ENCODE peak calls at places on chromosomes 3 and 15, in four cellular contexts. A is A549, F is K562, Z is GM12878. E is an unnamed sample.

GRCh38 chr15:93664180-93664951 is 567.0 kb upstream of the MCTP2 start:
- DNase-seq in A (no peak), F (no peak), Z (no peak), E (no peak)

GRCh38 chr3:123323781-123324180 is 122.0 kb downstream of the SEC22A start:
- DNase-seq in A (no peak), F (no peak), Z (no peak), E (no peak)

GRCh38 chr15:83398591-83398990 is 48.5 kb upstream of the SH3GL3 start:
- DNase-seq in A (no peak), F (no peak), Z (no peak), E (peak)

GRCh38 chr15:68699881-68700394 is 120.8 kb downstream of the ANP32A start:
- DNase-seq in A (no peak), F (no peak), Z (no peak), E (no peak)

GRCh38 chr3:2957115-2957514 is 153.1 kb downstream of the IL5RA start:
- DNase-seq in A (no peak), F (no peak), Z (no peak), E (no peak)

GRCh38 chr3:178522200-178523052 is 13.8 kb upstream of the KCNMB2 start:
- DNase-seq in A (no peak), F (no peak), Z (no peak), E (no peak)

GRCh38 chr3:157856078-157856939 is 249.9 kb downstream of the SHOX2 start:
- DNase-seq in A (no peak), F (no peak), Z (no peak), E (no peak)

GRCh38 chr15:26831951-26832350 is 34.9 kb upstream of the GABRA5 start:
- DNase-seq in A (no peak), F (no peak), Z (no peak), E (no peak)

GRCh38 chr3:14758297-14758696 is 60.5 kb upstream of the FGD5 start:
- DNase-seq in A (no peak), F (no peak), Z (no peak), E (no peak)

GRCh38 chr3:188184649-188185048 is 30.7 kb downstream of the LPP start:
- DNase-seq in A (no peak), F (no peak), Z (no peak), E (no peak)

GRCh38 chr3:177104299-177104992 is 92.8 kb downstream of the TBL1XR1 start:
- DNase-seq in A (no peak), F (no peak), Z (no peak), E (no peak)

DNA sequence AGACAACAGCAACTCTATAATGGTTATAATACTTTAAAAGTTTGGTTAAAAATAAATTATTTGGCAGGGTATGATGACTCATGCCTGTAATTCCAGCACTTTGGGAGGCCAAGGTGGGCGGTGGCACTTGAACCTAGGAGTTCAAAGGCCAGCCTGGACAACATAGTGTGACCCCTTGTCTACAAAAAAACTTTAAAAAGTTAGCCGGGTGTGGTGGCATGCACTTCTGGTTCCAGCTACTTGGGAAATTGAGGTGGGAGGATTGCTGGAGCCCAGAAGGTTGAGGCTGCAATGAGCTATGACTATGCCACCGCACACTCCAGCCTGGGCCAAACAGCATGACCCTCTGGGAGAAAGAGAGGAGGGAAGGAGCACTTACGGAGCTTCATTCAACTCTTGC is 7.7 kb upstream of the TRPC1 start:
- DNase-seq in A (no peak), F (no peak), Z (no peak), E (no peak)
- TF ChIP-seq ELK1 in A (no peak), F (no peak), Z (no peak), E (no peak)

GRCh38 chr3:4720316-4721075 is 227.3 kb downstream of the ITPR1 start:
- DNase-seq in A (peak), F (peak), Z (no peak), E (peak)
- TF ChIP-seq ELK1 in A (no peak), F (no peak), Z (no peak), E (no peak)

DNA sequence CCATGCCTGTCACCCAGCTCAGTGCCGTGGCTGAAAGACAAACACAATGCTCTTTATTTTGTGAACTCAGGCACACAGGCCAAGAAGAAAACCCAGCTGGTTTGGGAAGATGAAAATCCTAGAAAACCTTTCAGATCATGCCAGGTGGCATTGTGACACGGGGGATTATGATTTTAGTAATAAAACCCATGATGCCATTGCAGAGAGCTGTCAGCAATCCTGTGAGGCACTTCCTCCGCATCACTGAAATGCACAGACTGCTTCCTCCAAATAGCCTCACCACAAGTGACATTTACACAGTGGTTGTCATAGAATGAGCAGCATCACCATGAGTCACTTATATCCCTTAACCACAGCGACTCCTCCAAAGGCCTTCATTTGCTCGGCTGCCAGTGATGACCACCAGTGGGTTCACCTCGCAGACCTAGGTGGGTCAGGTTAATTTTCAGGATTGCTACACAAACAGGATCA is 22.7 kb downstream of the ABHD6 start:
- DNase-seq in A (peak), F (no peak), Z (no peak), E (peak)
- TF ChIP-seq ELK1 in A (no peak), F (no peak), Z (no peak), E (no peak)

GRCh38 chr15:40751745-40752144 is 3.3 kb downstream of the RMDN3 start:
- DNase-seq in A (no peak), F (no peak), Z (no peak), E (no peak)

GRCh38 chr15:40756938-40757337 is 1.9 kb upstream of the RMDN3 start:
- DNase-seq in A (no peak), F (no peak), Z (no peak), E (no peak)

GRCh38 chr15:40755821-40756220 is 767 bp upstream of the RMDN3 start:
- DNase-seq in A (no peak), F (no peak), Z (no peak), E (no peak)

GRCh38 chr15:40754883-40755815 is at the start of gene RMDN3:
- DNase-seq in A (peak), F (peak), Z (peak), E (peak)

GRCh38 chr15:40754574-40754882 is 526 bp downstream of the RMDN3 start:
- DNase-seq in A (no peak), F (no peak), Z (no peak), E (no peak)
- TF ChIP-seq ELK1 in A (no peak), F (no peak), Z (no peak), E (no peak)

GRCh38 chr3:51371943-51372557 is 13.0 kb upstream of the MANF start:
- DNase-seq in A (peak), F (peak), Z (no peak), E (peak)
- TF ChIP-seq ELK1 in A (no peak), F (no peak), Z (no peak), E (no peak)

DNA sequence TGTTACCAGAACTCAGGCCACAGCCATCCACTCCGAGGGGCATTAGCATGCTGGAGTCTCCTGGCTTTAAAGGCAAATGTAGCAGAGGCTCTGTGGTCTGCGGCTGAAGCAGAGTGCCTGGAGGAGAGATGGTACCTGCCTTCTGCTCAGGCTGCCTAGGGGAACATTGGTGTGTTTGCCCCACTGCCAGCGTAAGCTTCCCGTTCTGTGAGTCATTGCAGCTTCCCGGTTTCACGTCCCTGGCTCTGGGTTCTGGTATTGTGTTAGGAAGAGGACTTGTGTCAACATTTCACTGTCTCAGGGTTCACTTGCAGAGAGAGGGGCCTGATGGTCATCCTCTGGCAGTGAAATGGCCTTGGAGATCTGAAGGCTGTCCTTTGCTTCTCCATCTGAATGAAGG is 1.8 kb downstream of the GASK1A start:
- DNase-seq in A (no peak), F (no peak), Z (no peak), E (no peak)
- TF ChIP-seq ELK1 in A (no peak), F (no peak), Z (no peak), E (no peak)

DNA sequence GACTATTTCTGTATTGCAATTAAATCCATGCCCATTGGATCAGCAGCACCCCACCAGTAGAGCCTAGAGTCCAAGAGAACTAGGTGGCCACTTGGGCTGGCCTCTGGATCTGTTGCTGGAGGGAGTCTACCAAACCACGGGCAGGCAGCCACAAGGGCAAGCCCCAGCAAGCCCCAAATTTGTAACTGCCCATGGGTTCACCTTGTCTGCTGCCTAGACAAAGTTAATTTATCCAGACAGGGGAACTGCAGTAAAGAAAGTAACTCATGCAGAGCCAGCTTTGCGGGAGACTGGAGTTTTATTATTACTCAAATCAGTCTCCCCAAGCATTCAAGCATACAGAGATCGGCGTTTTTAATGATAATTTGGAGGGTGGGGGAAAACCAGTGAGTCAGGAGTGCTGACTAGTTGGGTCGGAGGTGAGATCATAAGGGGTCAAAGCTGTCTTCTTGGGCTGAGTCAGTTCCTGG is 74.0 kb upstream of the TERB2 start:
- DNase-seq in A (no peak), F (no peak), Z (peak), E (no peak)
- TF ChIP-seq ELK1 in A (no peak), F (no peak), Z (no peak), E (no peak)

DNA sequence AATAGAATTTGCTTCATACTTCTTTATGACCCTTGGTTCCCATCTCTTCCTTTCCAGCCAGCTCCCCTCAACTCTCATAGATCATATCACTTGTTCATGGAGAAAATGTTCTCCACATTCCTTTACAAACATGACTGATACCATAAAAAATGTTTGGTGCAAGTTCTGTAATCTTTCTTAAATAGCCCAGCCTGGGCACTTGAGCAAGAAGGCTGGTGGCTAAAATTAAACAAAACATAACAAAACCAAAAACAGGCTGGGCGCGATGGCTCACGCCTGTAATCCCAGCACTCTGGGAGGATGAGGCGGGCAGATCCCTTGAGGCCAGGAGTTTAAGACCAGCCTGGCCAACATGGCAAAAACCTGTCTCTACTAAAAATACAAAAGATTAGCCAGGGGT is 8.9 kb upstream of the POLR2M start:
- DNase-seq in A (no peak), F (no peak), Z (no peak), E (peak)
- TF ChIP-seq ELK1 in A (no peak), F (no peak), Z (no peak), E (no peak)

E was measured in IMR-90.